ENCODE peak calls at places on chromosome 14, in five cellular contexts. D, V, U, N and C are unnamed samples.

GRCh38 chr14:81436296-81437138 is 36.4 kb upstream of the STON2 start:
- DNase-seq in U (peak), D (peak), N (no peak), V (peak), C (peak)

GRCh38 chr14:67186789-67187188 is 2.5 kb upstream of the GARIN2 start:
- DNase-seq in U (no peak), V (no peak), D (no peak), N (no peak), C (no peak)

GRCh38 chr14:50658203-50658602 is 9.9 kb downstream of the SAV1 start:
- DNase-seq in D (no peak), V (no peak), U (no peak), N (no peak), C (no peak)

GRCh38 chr14:105860615-105861580 is 334.5 kb downstream of the TMEM121 start:
- DNase-seq in N (no peak), V (peak), U (no peak), D (no peak), C (peak)

GRCh38 chr14:90796319-90796718 is 19.9 kb downstream of the TTC7B start:
- DNase-seq in D (no peak), N (no peak), U (no peak), V (no peak), C (no peak)

GRCh38 chr14:39219075-39219499 is 14.6 kb upstream of the MIA2 start:
- DNase-seq in V (no peak), N (no peak), U (no peak), D (no peak), C (no peak)

GRCh38 chr14:32470161-32470705 is 141.1 kb downstream of the AKAP6 start:
- DNase-seq in D (no peak), U (no peak), N (no peak), V (no peak), C (no peak)

GRCh38 chr14:90785474-90785873 is 30.8 kb downstream of the TTC7B start:
- DNase-seq in U (no peak), N (no peak), V (no peak), D (peak), C (no peak)

GRCh38 chr14:39097159-39097558 is 5.9 kb downstream of the SEC23A start:
- DNase-seq in D (no peak), U (no peak), V (no peak), N (no peak), C (no peak)

GRCh38 chr14:94748667-94749347 is 21.1 kb downstream of the GSC start:
- DNase-seq in N (no peak), V (no peak), D (peak), U (peak), C (no peak)

GRCh38 chr14:89445252-89445973 is 28.4 kb upstream of the FOXN3 start:
- DNase-seq in U (no peak), V (no peak), N (no peak), D (no peak), C (peak)

GRCh38 chr14:92890830-92891598 is 31.9 kb upstream of the CHGA start:
- DNase-seq in U (no peak), D (no peak), N (no peak), V (no peak), C (no peak)

GRCh38 chr14:73887116-73887490 is 444 bp downstream of the ZNF410 start:
- DNase-seq in V (no peak), U (peak), N (no peak), D (no peak), C (no peak)

GRCh38 chr14:24941719-24942118 is 108.2 kb downstream of the STXBP6 start:
- DNase-seq in N (no peak), V (no peak), D (no peak), U (no peak), C (peak)

GRCh38 chr14:93959239-93960107 is 16.9 kb downstream of the ASB2 start:
- DNase-seq in V (peak), N (peak), D (peak), U (no peak), C (no peak)

GRCh38 chr14:68811161-68811560 is 18.3 kb upstream of the ZFP36L1 start:
- DNase-seq in V (no peak), D (no peak), N (no peak), U (no peak), C (no peak)

GRCh38 chr14:68174446-68174845 is 354.9 kb downstream of the RAD51B start:
- DNase-seq in U (no peak), N (no peak), D (no peak), V (no peak), C (no peak)